ENCODE peak calls at places on chromosomes 12 and 14, in six cellular contexts. X, M, G, J, N and U are unnamed samples.

GRCh38 chr12:11762723-11763326 is 113.4 kb downstream of the ETV6 start:
- DNase-seq in G (no peak), N (no peak), X (no peak), J (no peak), M (no peak), U (no peak)

GRCh38 chr14:85178869-85179268 is 351.1 kb upstream of the FLRT2 start:
- DNase-seq in X (no peak), G (no peak), J (no peak), N (no peak), M (no peak), U (no peak)

GRCh38 chr14:100333311-100333710 is 10.2 kb downstream of the SLC25A47 start:
- DNase-seq in M (no peak), G (no peak), J (no peak), N (no peak), X (no peak), U (no peak)

GRCh38 chr12:92614041-92614440 is 88.7 kb upstream of the PLEKHG7 start:
- DNase-seq in J (no peak), M (no peak), X (no peak), G (no peak), N (no peak), U (no peak)

GRCh38 chr12:107864235-107864634 is 89.7 kb downstream of the ASCL4 start:
- DNase-seq in M (no peak), G (no peak), N (no peak), J (no peak), X (peak), U (no peak)

GRCh38 chr14:72738181-72738611 is 155.7 kb downstream of the DPF3 start:
- DNase-seq in N (no peak), G (no peak), J (no peak), M (no peak), X (no peak), U (no peak)

GRCh38 chr14:63277784-63278183 is 41.0 kb downstream of the GPHB5 start:
- DNase-seq in J (no peak), G (no peak), X (no peak), N (no peak), M (no peak), U (no peak)

GRCh38 chr12:11706509-11707331 is 57.2 kb downstream of the ETV6 start:
- DNase-seq in X (no peak), J (no peak), G (no peak), M (no peak), N (no peak), U (no peak)

GRCh38 chr12:1216560-1216959 is 225.5 kb downstream of the ERC1 start:
- DNase-seq in N (no peak), J (no peak), M (no peak), X (no peak), G (no peak), U (no peak)

GRCh38 chr12:28936711-28937110 is 212.4 kb upstream of the FAR2 start:
- DNase-seq in G (no peak), N (no peak), M (no peak), J (no peak), X (no peak), U (no peak)

GRCh38 chr12:25829192-25829591 is 129.3 kb upstream of the RASSF8 start:
- DNase-seq in X (no peak), G (no peak), M (no peak), J (no peak), N (no peak), U (no peak)

GRCh38 chr12:124915249-124916236 is 1.1 kb upstream of the UBC start:
- DNase-seq in G (no peak), N (peak), X (peak), J (no peak), M (no peak), U (no peak)

GRCh38 chr12:99131761-99132199 is 486.7 kb downstream of the APAF1 start:
- DNase-seq in J (no peak), N (peak), X (peak), M (peak), G (no peak), U (no peak)

GRCh38 chr12:79559591-79559990 is 131.2 kb downstream of the PAWR start:
- DNase-seq in G (no peak), X (no peak), J (no peak), N (no peak), M (no peak), U (no peak)

GRCh38 chr14:36229262-36229661 is 52.7 kb upstream of the PTCSC3 start:
- DNase-seq in N (no peak), G (no peak), X (no peak), M (no peak), J (no peak), U (no peak)

GRCh38 chr12:93419388-93420034 is 22.2 kb downstream of the UBE2N start:
- DNase-seq in N (no peak), G (no peak), X (peak), M (no peak), J (peak), U (no peak)

GRCh38 chr14:71403673-71404072 is 496.4 kb downstream of the PCNX1 start:
- DNase-seq in X (no peak), G (no peak), M (no peak), J (peak), N (no peak), U (no peak)

GRCh38 chr14:99737451-99737951 is 53.4 kb downstream of the CYP46A1 start:
- DNase-seq in N (peak), J (no peak), G (no peak), M (peak), X (no peak), U (no peak)

GRCh38 chr12:128387811-128388422 is 120.9 kb downstream of the TMEM132C start:
- DNase-seq in N (peak), M (no peak), X (peak), G (no peak), J (no peak), U (peak)

GRCh38 chr12:42884116-42884515 is 294.6 kb upstream of the PRICKLE1 start:
- DNase-seq in J (no peak), X (no peak), M (no peak), G (no peak), N (no peak), U (no peak)

GRCh38 chr14:50726372-50727107 is 58.4 kb upstream of the SAV1 start:
- DNase-seq in N (no peak), M (no peak), X (no peak), J (peak), G (no peak), U (no peak)